ENCODE peak calls at places on chromosomes 12 and 14, in eight cellular contexts. M is CD4-positive, CD25-positive, alpha-beta regulatory T cell; A is psoas muscle; B is CD8-positive, alpha-beta T cell; W is adrenal gland; S is lower lobe of right lung; X is DND-41; V is A673. K is an unnamed sample. For H3K4me1, the result is how much of the 10 kb centered on the place peaks cover.

GRCh38 chr14:26163761-26164160 is 434.1 kb downstream of the NOVA1 start:
- DNase-seq in X (no peak), S (no peak), B (no peak), M (no peak), A (no peak), V (peak), W (no peak), K (peak)

GRCh38 chr14:22974530-22975313 is 7.6 kb downstream of the AJUBA start:
- DNase-seq in V (no peak), W (peak), S (no peak), A (no peak), B (no peak), M (no peak), X (no peak), K (no peak)

GRCh38 chr14:31937730-31938346 is 139.3 kb upstream of the ARHGAP5 start:
- DNase-seq in X (peak), A (peak), V (peak), M (peak), W (peak), S (no peak), B (no peak), K (peak)

GRCh38 chr14:101953151-101953550 is 11.2 kb upstream of the DYNC1H1 start:
- DNase-seq in X (no peak), M (no peak), A (no peak), B (no peak), W (no peak), V (no peak), S (peak), K (no peak)

GRCh38 chr14:85252011-85252410 is 277.9 kb upstream of the FLRT2 start:
- DNase-seq in A (no peak), B (no peak), V (no peak), W (no peak), M (no peak), S (no peak), X (no peak), K (no peak)

GRCh38 chr14:23571701-23572523 is 4.3 kb upstream of the AP1G2 start:
- DNase-seq in S (no peak), V (no peak), M (no peak), W (no peak), X (no peak), A (no peak), B (no peak), K (no peak)

GRCh38 chr14:20418501-20418909 is 5.2 kb upstream of the TEP1 start:
- DNase-seq in X (no peak), V (no peak), B (no peak), S (no peak), M (no peak), W (no peak), A (no peak), K (no peak)

GRCh38 chr12:100229876-100230275 is 29.3 kb downstream of the ACTR6 start:
- DNase-seq in A (no peak), W (no peak), S (no peak), V (no peak), X (no peak), B (no peak), M (no peak), K (no peak)

GRCh38 chr12:58554522-58555157 is 365.7 kb downstream of the LRIG3 start:
- DNase-seq in B (no peak), X (no peak), W (no peak), S (no peak), M (no peak), V (no peak), A (no peak), K (no peak)

GRCh38 chr14:86035882-86036281 is 505.9 kb downstream of the FLRT2 start:
- DNase-seq in B (no peak), W (peak), M (no peak), X (no peak), V (peak), S (no peak), A (no peak), K (peak)

GRCh38 chr12:108441549-108441948 is 73.5 kb upstream of the FICD start:
- DNase-seq in S (no peak), B (no peak), X (no peak), V (peak), M (no peak), W (no peak), A (no peak), K (no peak)

GRCh38 chr12:27552886-27553560 is 29.0 kb downstream of the PPFIBP1 start:
- DNase-seq in M (no peak), S (no peak), V (no peak), A (no peak), X (no peak), B (no peak), W (peak), K (no peak)

GRCh38 chr12:107328442-107329133 is 235.2 kb upstream of the CRY1 start:
- DNase-seq in W (no peak), V (peak), A (no peak), B (no peak), M (no peak), X (no peak), S (no peak), K (peak)

GRCh38 chr12:524167-524951 is 64.6 kb downstream of the B4GALNT3 start:
- DNase-seq in M (no peak), X (no peak), S (no peak), B (no peak), V (peak), A (no peak), W (peak), K (no peak)

GRCh38 chr12:131365821-131366260 is 345.0 kb upstream of the SFSWAP start:
- DNase-seq in B (no peak), A (no peak), M (no peak), S (peak), W (no peak), V (no peak), X (no peak), K (no peak)

GRCh38 chr12:11553871-11554533 is 95.5 kb upstream of the ETV6 start:
- DNase-seq in A (no peak), B (peak), V (peak), X (peak), S (no peak), M (peak), W (peak), K (peak)

GRCh38 chr12:51886021-51886710 is 1.7 kb upstream of the ANKRD33 start:
- DNase-seq in A (peak), V (peak), B (peak), S (peak), X (peak), M (peak), W (peak), K (no peak)

GRCh38 chr12:57515934-57516541 is 4.3 kb downstream of the DDIT3 start:
- DNase-seq in A (no peak), W (no peak), V (no peak), S (no peak), M (no peak), X (no peak), B (no peak), K (peak)

GRCh38 chr14:80390911-80391310 is 179.6 kb upstream of the DIO2 start:
- DNase-seq in M (no peak), W (no peak), B (no peak), A (no peak), V (peak), S (no peak), X (no peak), K (peak)

GRCh38 chr12:71223139-71223538 is 65.3 kb upstream of the TSPAN8 start:
- DNase-seq in X (no peak), A (no peak), S (no peak), M (no peak), W (no peak), V (peak), B (no peak), K (no peak)

GRCh38 chr14:69354383-69355154 is 43.5 kb downstream of the ERH start:
- DNase-seq in X (peak), S (no peak), B (peak), V (no peak), A (no peak), W (no peak), M (peak), K (no peak)

GRCh38 chr14:90116444-90116843 is 54.6 kb downstream of the KCNK13 start:
- DNase-seq in S (no peak), V (no peak), X (no peak), W (no peak), A (no peak), M (no peak), B (no peak), K (no peak)

GRCh38 chr12:119593578-119594398 is at the start of gene TMEM233:
- DNase-seq in W (no peak), M (no peak), V (no peak), S (peak), X (no peak), B (no peak), A (peak), K (peak)

GRCh38 chr12:41521872-41522379 is 333.8 kb downstream of the PDZRN4 start:
- DNase-seq in W (peak), X (no peak), B (no peak), A (no peak), V (peak), M (peak), S (no peak), K (no peak)

GRCh38 chr12:98418357-98419075 is 96.9 kb upstream of the TMPO start:
- DNase-seq in X (no peak), A (peak), W (peak), S (peak), B (no peak), V (peak), M (no peak), K (peak)

GRCh38 chr14:101472518-101472849 is 88.8 kb upstream of the DIO3 start:
- DNase-seq in W (no peak), M (no peak), X (no peak), A (no peak), V (no peak), B (no peak), S (no peak), K (no peak)

GRCh38 chr12:95182868-95183415 is 34.3 kb downstream of the FGD6 start:
- DNase-seq in B (no peak), X (no peak), S (no peak), V (no peak), A (no peak), M (no peak), W (peak), K (no peak)

GRCh38 chr14:104895786-104896642 is 28.7 kb upstream of the PLD4 start:
- DNase-seq in V (peak), S (peak), W (peak), B (no peak), X (no peak), A (peak), M (no peak), K (no peak)

GRCh38 chr14:105470812-105471771 is 3.5 kb upstream of the CRIP2 start:
- DNase-seq in X (no peak), S (no peak), A (no peak), V (peak), M (no peak), W (no peak), B (no peak), K (peak)

GRCh38 chr14:31968912-31969311 is 108.2 kb upstream of the ARHGAP5 start:
- DNase-seq in X (no peak), V (no peak), M (no peak), W (no peak), S (no peak), A (no peak), B (no peak), K (no peak)

GRCh38 chr12:113115455-113116126 is 20.0 kb downstream of the RASAL1 start:
- DNase-seq in V (no peak), S (no peak), X (no peak), M (no peak), A (no peak), W (peak), B (no peak), K (no peak)

GRCh38 chr12:85445060-85445938 is 165.3 kb downstream of the ALX1 start:
- DNase-seq in V (peak), S (no peak), M (no peak), X (no peak), A (no peak), W (no peak), B (no peak), K (no peak)

GRCh38 chr12:3329361-3329760 is 161.6 kb upstream of the PRMT8 start:
- DNase-seq in X (no peak), V (no peak), B (no peak), S (no peak), M (no peak), W (no peak), A (peak), K (no peak)

GRCh38 chr12:49232940-49233841 is 31.7 kb upstream of the TUBA1C start:
- DNase-seq in M (no peak), A (peak), X (no peak), W (peak), V (peak), S (peak), B (no peak), K (peak)

GRCh38 chr12:1435456-1435855 is 158.9 kb downstream of the FBXL14 start:
- DNase-seq in S (no peak), M (no peak), W (no peak), X (no peak), B (no peak), A (no peak), V (no peak), K (no peak)

GRCh38 chr12:93824514-93825500 is 147.6 kb downstream of the CRADD start:
- DNase-seq in S (no peak), V (no peak), A (no peak), W (no peak), B (no peak), M (no peak), X (no peak), K (no peak)

GRCh38 chr12:51189790-51190355 is 16.9 kb upstream of the TFCP2 start:
- DNase-seq in W (no peak), V (no peak), B (no peak), A (no peak), X (no peak), M (no peak), S (no peak), K (no peak)

DNA sequence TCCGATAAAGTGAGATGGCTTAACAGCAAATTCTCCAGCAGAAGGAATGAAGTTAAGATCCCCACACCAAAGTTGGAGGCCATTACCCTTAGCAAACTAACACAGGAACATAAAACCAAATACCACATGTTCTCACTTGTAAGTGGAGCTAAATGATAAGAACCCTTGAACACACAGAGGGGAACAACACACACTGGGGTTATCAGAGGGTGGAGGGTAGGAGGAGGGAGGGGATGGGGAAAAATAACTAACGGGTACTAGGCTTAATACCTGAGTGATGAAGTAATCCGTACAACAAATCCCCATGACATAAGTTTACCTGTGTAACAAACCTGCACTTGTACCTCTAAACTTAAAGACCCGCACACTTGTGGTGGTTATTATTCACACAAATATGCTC is 240.4 kb upstream of the NAV3 start:
- DNase-seq in B (no peak), M (no peak), W (no peak), X (no peak), A (no peak), V (no peak), S (no peak), K (no peak)
- H3K4me1 ChIP-seq in B (under half), M (under half), W (under half), X (under half), A (under half), V (under half), S (under half), K (under half)

DNA sequence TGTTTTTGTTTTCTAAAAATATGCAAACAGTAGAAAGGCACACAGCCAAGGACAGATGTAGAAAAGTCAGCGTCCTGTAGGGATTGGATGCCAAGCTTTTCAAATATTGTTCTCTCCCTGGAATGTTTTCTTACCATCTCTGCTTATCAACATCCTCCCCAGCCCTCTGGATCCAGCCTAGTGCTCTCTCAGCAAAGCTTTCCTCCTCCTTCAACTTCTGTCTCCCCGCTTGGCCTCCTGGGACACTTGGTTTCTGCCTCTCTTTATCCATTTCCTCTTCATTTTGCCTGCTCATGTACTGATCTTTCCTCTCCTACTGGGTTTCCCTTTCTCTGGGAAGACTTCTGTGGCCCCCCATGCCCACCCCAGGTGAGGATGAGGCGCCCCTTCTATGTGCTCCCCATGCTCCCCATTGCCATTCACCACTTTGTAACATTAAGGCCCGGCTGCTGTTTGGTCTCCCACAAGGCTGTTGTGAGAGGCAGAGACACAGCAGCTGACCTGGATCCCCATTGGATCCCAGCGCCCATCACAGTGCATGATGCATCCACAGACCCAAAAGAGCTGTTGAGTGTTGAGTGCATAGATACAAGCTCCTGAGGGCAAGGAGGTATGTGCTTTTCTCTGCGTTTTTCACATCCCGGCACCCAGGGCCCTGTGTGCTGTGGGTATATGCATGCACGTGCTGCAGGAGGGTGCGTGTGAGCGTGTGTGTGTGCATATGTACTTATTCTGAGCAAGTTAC is 38.2 kb downstream of the EVL start:
- DNase-seq in X (no peak), V (no peak), S (no peak), A (no peak), W (peak), B (no peak), M (no peak), K (no peak)
- H3K27ac ChIP-seq in X (peak), V (no peak), S (peak), A (no peak), W (no peak), B (peak), M (peak), K (no peak)

DNA sequence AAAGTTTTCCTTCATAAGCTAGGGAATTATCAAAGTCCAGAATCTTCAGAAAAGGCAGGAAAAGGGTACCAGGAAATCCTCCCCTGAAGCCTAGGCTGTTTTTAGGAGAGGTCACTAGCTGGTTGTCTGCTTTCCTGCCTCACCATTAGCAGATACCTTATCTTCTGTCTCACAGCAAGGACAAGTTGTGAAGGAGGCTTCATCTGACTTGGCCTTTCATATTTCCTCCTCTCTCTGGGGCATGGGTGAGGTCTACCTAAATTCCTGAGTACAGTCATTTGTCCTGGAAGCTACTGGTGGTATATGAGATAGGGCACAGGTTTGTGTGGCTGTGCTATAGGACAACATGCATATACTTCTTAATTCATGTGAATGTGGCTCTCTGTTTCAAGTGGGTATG is 2.3 kb downstream of the FOXJ2 start:
- DNase-seq in M (no peak), X (no peak), B (no peak), S (no peak), V (no peak), W (no peak), A (no peak), K (no peak)
- H3K4me3 ChIP-seq in M (peak), X (no peak), B (peak), S (peak), V (peak), W (no peak), A (peak), K (peak)

GRCh38 chr12:104464899-104465298 is 8.2 kb downstream of the CHST11 start:
- DNase-seq in A (no peak), V (no peak), S (no peak), X (peak), W (no peak), M (no peak), B (no peak), K (no peak)
- H3K4me1 ChIP-seq in A (under half), V (under half), S (half or more), X (half or more), W (under half), M (half or more), B (half or more), K (under half)

GRCh38 chr14:73170686-73171085 is 34.4 kb downstream of the PSEN1 start:
- DNase-seq in X (no peak), V (no peak), S (no peak), M (no peak), A (no peak), B (no peak), W (no peak), K (no peak)

GRCh38 chr14:73168274-73168673 is 32.0 kb downstream of the PSEN1 start:
- DNase-seq in B (no peak), W (no peak), M (no peak), A (no peak), X (no peak), V (no peak), S (no peak), K (no peak)

GRCh38 chr14:73166399-73166798 is 30.1 kb downstream of the PSEN1 start:
- DNase-seq in V (no peak), B (no peak), M (no peak), W (no peak), A (no peak), S (no peak), X (no peak), K (no peak)

GRCh38 chr14:73167727-73168126 is 31.4 kb downstream of the PSEN1 start:
- DNase-seq in S (no peak), M (no peak), B (no peak), V (no peak), A (no peak), X (no peak), W (no peak), K (no peak)

DNA sequence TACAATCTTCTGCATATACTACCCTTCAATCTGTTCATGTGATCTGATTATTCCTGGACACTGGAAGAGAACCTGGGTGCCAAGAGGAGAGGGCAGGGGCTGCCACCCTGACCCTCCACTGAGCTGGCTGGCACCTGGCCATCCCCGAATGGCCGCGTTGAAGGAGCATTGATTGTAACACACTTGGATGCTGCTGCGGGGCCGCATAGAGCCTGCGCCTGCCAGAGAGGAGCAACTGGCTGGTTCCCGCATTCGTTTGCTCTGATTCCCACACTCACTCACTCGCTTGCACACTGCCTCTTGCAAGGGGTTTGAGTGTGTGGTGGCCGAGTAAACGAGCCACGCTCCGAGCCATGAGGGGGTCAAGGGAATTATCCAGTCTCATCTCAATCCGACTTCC is 32.4 kb downstream of the PSEN1 start:
- DNase-seq in B (no peak), W (no peak), A (no peak), V (no peak), M (no peak), S (no peak), X (no peak), K (no peak)
- H3K27ac ChIP-seq in B (no peak), W (no peak), A (no peak), V (no peak), M (no peak), S (no peak), X (no peak), K (no peak)

GRCh38 chr12:116599285-116600122 is 40.3 kb downstream of the MAP1LC3B2 start:
- DNase-seq in M (peak), S (peak), B (peak), X (peak), V (peak), A (peak), W (peak), K (peak)
- H3K4me3 ChIP-seq in M (no peak), S (peak), B (no peak), X (no peak), V (no peak), A (peak), W (no peak), K (peak)

GRCh38 chr14:103528512-103529382 is at the start of gene TRMT61A:
- DNase-seq in A (peak), W (peak), V (peak), B (peak), M (peak), X (peak), S (peak), K (peak)
- H3K4me1 ChIP-seq in A (under half), W (under half), V (under half), B (under half), M (under half), X (under half), S (half or more), K (under half)

K was measured in cardiac muscle cell.